ENCODE peak calls at places on chromosomes 6 and 20, in nine cellular contexts. R is occipital lobe; G is EL; H is ACHN; O is germinal center; U is pancreas; I is DND-41; Y is NCI-H1417; N is CD4-positive, alpha-beta memory T cell. W is an unnamed sample.

GRCh38 chr6:111631930-111632460 is 26.3 kb upstream of the TRAF3IP2 start:
- DNase-seq in R (no peak), G (no peak), H (no peak), O (no peak), U (no peak), I (no peak), Y (no peak), N (no peak), W (no peak)

GRCh38 chr6:41630069-41630468 is 8.2 kb upstream of the MDFI start:
- DNase-seq in R (no peak), G (no peak), H (no peak), O (no peak), U (no peak), I (no peak), Y (no peak), N (no peak), W (no peak)

GRCh38 chr20:48710341-48711043 is 117.3 kb downstream of the PREX1 start:
- DNase-seq in R (no peak), G (no peak), H (no peak), O (no peak), U (no peak), I (no peak), Y (no peak), N (no peak), W (no peak)

GRCh38 chr6:37971711-37972410 is 152.3 kb downstream of the ZFAND3 start:
- DNase-seq in R (no peak), G (no peak), H (no peak), O (no peak), U (no peak), I (peak), Y (peak), N (no peak), W (no peak)

GRCh38 chr6:144931172-144932035 is 646.3 kb downstream of the UTRN start:
- DNase-seq in R (no peak), G (peak), H (peak), O (peak), U (peak), I (peak), Y (peak), N (peak), W (no peak)

GRCh38 chr6:144106206-144106605 is 10.8 kb upstream of the SF3B5 start:
- DNase-seq in R (no peak), G (no peak), H (peak), O (no peak), U (no peak), I (no peak), Y (no peak), N (no peak), W (no peak)

GRCh38 chr6:166415306-166415705 is 32.6 kb upstream of the MPC1 start:
- DNase-seq in R (no peak), G (no peak), H (no peak), O (no peak), U (no peak), I (peak), Y (no peak), N (peak), W (no peak)

GRCh38 chr6:83463886-83464285 is 33.0 kb upstream of the ME1 start:
- DNase-seq in R (no peak), G (no peak), H (no peak), O (no peak), U (no peak), I (no peak), Y (no peak), N (no peak), W (no peak)

GRCh38 chr20:20664795-20665194 is 47.6 kb downstream of the RALGAPA2 start:
- DNase-seq in R (no peak), G (no peak), H (peak), O (no peak), U (no peak), I (peak), Y (peak), N (peak), W (no peak)

GRCh38 chr6:106918128-106918527 is 56.4 kb downstream of the CD24 start:
- DNase-seq in R (no peak), G (no peak), H (no peak), O (no peak), U (peak), I (no peak), Y (peak), N (no peak), W (no peak)

GRCh38 chr20:49846206-49846807 is 33.7 kb downstream of the SLC9A8 start:
- DNase-seq in R (peak), G (peak), H (peak), O (peak), U (no peak), I (peak), Y (peak), N (peak), W (no peak)

GRCh38 chr20:50242548-50242862 is 51.9 kb downstream of the CEBPB start:
- DNase-seq in R (no peak), G (no peak), H (no peak), O (no peak), U (no peak), I (no peak), Y (no peak), N (no peak), W (peak)

GRCh38 chr6:134678436-134678889 is 271.4 kb downstream of the ALDH8A1 start:
- DNase-seq in R (peak), G (peak), H (no peak), O (no peak), U (peak), I (no peak), Y (peak), N (no peak), W (no peak)

GRCh38 chr20:1332749-1333300 is 3.9 kb upstream of the SDCBP2 start:
- DNase-seq in R (no peak), G (no peak), H (no peak), O (no peak), U (no peak), I (peak), Y (no peak), N (no peak), W (no peak)

GRCh38 chr20:58084966-58085365 is 143.5 kb downstream of the ANKRD60 start:
- DNase-seq in R (no peak), G (no peak), H (no peak), O (no peak), U (no peak), I (no peak), Y (no peak), N (no peak), W (no peak)

GRCh38 chr6:18340781-18341551 is 46.2 kb upstream of the RNF144B start:
- DNase-seq in R (no peak), G (no peak), H (no peak), O (no peak), U (no peak), I (no peak), Y (no peak), N (no peak), W (no peak)

GRCh38 chr20:47574616-47575401 is 73.1 kb downstream of the NCOA3 start:
- DNase-seq in R (no peak), G (peak), H (peak), O (peak), U (no peak), I (peak), Y (peak), N (peak), W (no peak)

GRCh38 chr6:151681426-151682059 is 125.9 kb upstream of the ESR1 start:
- DNase-seq in R (no peak), G (no peak), H (no peak), O (no peak), U (no peak), I (peak), Y (no peak), N (no peak), W (no peak)

GRCh38 chr6:105038259-105038658 is 81.4 kb downstream of the LIN28B start:
- DNase-seq in R (no peak), G (no peak), H (no peak), O (no peak), U (no peak), I (no peak), Y (no peak), N (no peak), W (no peak)

GRCh38 chr6:51025082-51025777 is 206.6 kb downstream of the TFAP2B start:
- DNase-seq in R (no peak), G (peak), H (peak), O (no peak), U (no peak), I (no peak), Y (no peak), N (no peak), W (no peak)

GRCh38 chr20:32056708-32057491 is 4.9 kb downstream of the HCK start:
- DNase-seq in R (no peak), G (no peak), H (no peak), O (no peak), U (no peak), I (no peak), Y (no peak), N (no peak), W (no peak)

GRCh38 chr20:62818592-62819493 is 2.0 kb downstream of the COL9A3 start:
- DNase-seq in R (no peak), G (peak), H (no peak), O (no peak), U (no peak), I (no peak), Y (peak), N (no peak), W (peak)

GRCh38 chr6:169024047-169024660 is 229.5 kb downstream of the THBS2 start:
- DNase-seq in R (no peak), G (no peak), H (no peak), O (no peak), U (no peak), I (no peak), Y (no peak), N (no peak), W (no peak)